ENCODE peak calls at places on chromosomes 5 and 9, in five cellular contexts. One of them, this sample, is unnamed.

GRCh38 chr9:7206221-7206758 is 448.5 kb downstream of the KDM4C start:
- DNase-seq in WERI-Rb-1: no peak
- DNase-seq in M059J: no peak
- DNase-seq in stimulated activated CD8-positive, alpha-beta memory T cell treated with anti-CD3 and anti-CD28 coated beads, Interleukin-2, amount 100 ng/mL, for 1 hour: no peak
- DNase-seq in GM23248: no peak
- DNase-seq in this sample: no peak

GRCh38 chr9:135857843-135858242 is 49.5 kb downstream of the CAMSAP1 start:
- DNase-seq in WERI-Rb-1: no peak
- DNase-seq in M059J: peak
- DNase-seq in stimulated activated CD8-positive, alpha-beta memory T cell treated with anti-CD3 and anti-CD28 coated beads, Interleukin-2, amount 100 ng/mL, for 1 hour: no peak
- DNase-seq in GM23248: peak
- DNase-seq in this sample: no peak

GRCh38 chr5:116766470-116766947 is 191.9 kb upstream of the SEMA6A start:
- DNase-seq in WERI-Rb-1: no peak
- DNase-seq in M059J: peak
- DNase-seq in stimulated activated CD8-positive, alpha-beta memory T cell treated with anti-CD3 and anti-CD28 coated beads, Interleukin-2, amount 100 ng/mL, for 1 hour: no peak
- DNase-seq in GM23248: peak
- DNase-seq in this sample: no peak

GRCh38 chr9:74497750-74498615 is 848 bp downstream of the RORB start:
- DNase-seq in WERI-Rb-1: peak
- DNase-seq in M059J: peak
- DNase-seq in stimulated activated CD8-positive, alpha-beta memory T cell treated with anti-CD3 and anti-CD28 coated beads, Interleukin-2, amount 100 ng/mL, for 1 hour: no peak
- DNase-seq in GM23248: peak
- DNase-seq in this sample: peak

GRCh38 chr5:65776707-65777141 is 54.7 kb downstream of the NLN start:
- DNase-seq in WERI-Rb-1: no peak
- DNase-seq in M059J: no peak
- DNase-seq in stimulated activated CD8-positive, alpha-beta memory T cell treated with anti-CD3 and anti-CD28 coated beads, Interleukin-2, amount 100 ng/mL, for 1 hour: no peak
- DNase-seq in GM23248: peak
- DNase-seq in this sample: no peak

GRCh38 chr9:102845847-102846246 is 149.3 kb upstream of the CYLC2 start:
- DNase-seq in WERI-Rb-1: no peak
- DNase-seq in M059J: no peak
- DNase-seq in stimulated activated CD8-positive, alpha-beta memory T cell treated with anti-CD3 and anti-CD28 coated beads, Interleukin-2, amount 100 ng/mL, for 1 hour: no peak
- DNase-seq in GM23248: no peak
- DNase-seq in this sample: no peak

GRCh38 chr5:143297756-143298155 is 105.7 kb downstream of the NR3C1 start:
- DNase-seq in WERI-Rb-1: no peak
- DNase-seq in M059J: no peak
- DNase-seq in stimulated activated CD8-positive, alpha-beta memory T cell treated with anti-CD3 and anti-CD28 coated beads, Interleukin-2, amount 100 ng/mL, for 1 hour: no peak
- DNase-seq in GM23248: no peak
- DNase-seq in this sample: no peak

GRCh38 chr9:118961857-118962256 is 407.4 kb downstream of the BRINP1 start:
- DNase-seq in WERI-Rb-1: no peak
- DNase-seq in M059J: peak
- DNase-seq in stimulated activated CD8-positive, alpha-beta memory T cell treated with anti-CD3 and anti-CD28 coated beads, Interleukin-2, amount 100 ng/mL, for 1 hour: no peak
- DNase-seq in GM23248: peak
- DNase-seq in this sample: no peak

GRCh38 chr9:8223861-8224260 is 424.3 kb upstream of the DMAC1 start:
- DNase-seq in WERI-Rb-1: no peak
- DNase-seq in M059J: no peak
- DNase-seq in stimulated activated CD8-positive, alpha-beta memory T cell treated with anti-CD3 and anti-CD28 coated beads, Interleukin-2, amount 100 ng/mL, for 1 hour: no peak
- DNase-seq in GM23248: no peak
- DNase-seq in this sample: no peak

GRCh38 chr5:142087920-142088679 is 20.5 kb upstream of the NDFIP1 start:
- DNase-seq in WERI-Rb-1: no peak
- DNase-seq in M059J: no peak
- DNase-seq in stimulated activated CD8-positive, alpha-beta memory T cell treated with anti-CD3 and anti-CD28 coated beads, Interleukin-2, amount 100 ng/mL, for 1 hour: no peak
- DNase-seq in GM23248: no peak
- DNase-seq in this sample: no peak

GRCh38 chr5:167916261-167916660 is 375.2 kb upstream of the WWC1 start:
- DNase-seq in WERI-Rb-1: no peak
- DNase-seq in M059J: peak
- DNase-seq in stimulated activated CD8-positive, alpha-beta memory T cell treated with anti-CD3 and anti-CD28 coated beads, Interleukin-2, amount 100 ng/mL, for 1 hour: no peak
- DNase-seq in GM23248: peak
- DNase-seq in this sample: no peak

GRCh38 chr5:135488727-135489465 is 36.7 kb upstream of the TIFAB start:
- DNase-seq in WERI-Rb-1: peak
- DNase-seq in M059J: peak
- DNase-seq in stimulated activated CD8-positive, alpha-beta memory T cell treated with anti-CD3 and anti-CD28 coated beads, Interleukin-2, amount 100 ng/mL, for 1 hour: no peak
- DNase-seq in GM23248: peak
- DNase-seq in this sample: peak

GRCh38 chr5:72170101-72170500 is 62.8 kb downstream of the MAP1B start:
- DNase-seq in WERI-Rb-1: no peak
- DNase-seq in M059J: no peak
- DNase-seq in stimulated activated CD8-positive, alpha-beta memory T cell treated with anti-CD3 and anti-CD28 coated beads, Interleukin-2, amount 100 ng/mL, for 1 hour: no peak
- DNase-seq in GM23248: no peak
- DNase-seq in this sample: no peak

GRCh38 chr5:34412769-34413168 is 243.4 kb upstream of the RAI14 start:
- DNase-seq in WERI-Rb-1: no peak
- DNase-seq in M059J: peak
- DNase-seq in stimulated activated CD8-positive, alpha-beta memory T cell treated with anti-CD3 and anti-CD28 coated beads, Interleukin-2, amount 100 ng/mL, for 1 hour: no peak
- DNase-seq in GM23248: peak
- DNase-seq in this sample: no peak

GRCh38 chr5:95317687-95318086 is 32.8 kb upstream of the MCTP1 start:
- DNase-seq in WERI-Rb-1: no peak
- DNase-seq in M059J: no peak
- DNase-seq in stimulated activated CD8-positive, alpha-beta memory T cell treated with anti-CD3 and anti-CD28 coated beads, Interleukin-2, amount 100 ng/mL, for 1 hour: no peak
- DNase-seq in GM23248: no peak
- DNase-seq in this sample: no peak

GRCh38 chr9:137968235-137968634 is 90.7 kb downstream of the CACNA1B start:
- DNase-seq in WERI-Rb-1: peak
- DNase-seq in M059J: no peak
- DNase-seq in stimulated activated CD8-positive, alpha-beta memory T cell treated with anti-CD3 and anti-CD28 coated beads, Interleukin-2, amount 100 ng/mL, for 1 hour: no peak
- DNase-seq in GM23248: no peak
- DNase-seq in this sample: no peak

GRCh38 chr5:135398160-135398854 is 724 bp downstream of the MACROH2A1 start:
- DNase-seq in WERI-Rb-1: peak
- DNase-seq in M059J: peak
- DNase-seq in stimulated activated CD8-positive, alpha-beta memory T cell treated with anti-CD3 and anti-CD28 coated beads, Interleukin-2, amount 100 ng/mL, for 1 hour: no peak
- DNase-seq in GM23248: peak
- DNase-seq in this sample: peak